ENCODE peak calls at places on chromosome 14, in four cellular contexts. P is AML-193, S is iPS DF 6.9, Q is WERI-Rb-1. W is an unnamed sample.

GRCh38 chr14:75096959-75097358 is 27.5 kb downstream of the ZC2HC1C start:
- DNase-seq in P (no peak), S (no peak), Q (no peak), W (no peak)

GRCh38 chr14:63727231-63727735 is 582 bp downstream of the SGPP1 start:
- DNase-seq in P (no peak), S (no peak), Q (peak; percentile 39), W (no peak)

GRCh38 chr14:97850886-97851285 is 1053.7 kb downstream of the VRK1 start:
- DNase-seq in P (no peak), S (no peak), Q (no peak), W (no peak)

GRCh38 chr14:48417715-48418500 is 742.5 kb upstream of the MDGA2 start:
- DNase-seq in P (no peak), S (no peak), Q (no peak), W (no peak)

GRCh38 chr14:77303417-77304156 is 17.1 kb downstream of the POMT2 start:
- DNase-seq in P (no peak), S (no peak), Q (no peak), W (no peak)

GRCh38 chr14:75981426-75981825 is 369 bp downstream of the TGFB3 start:
- DNase-seq in P (no peak), S (no peak), Q (no peak), W (no peak)

GRCh38 chr14:97077253-97077653 is 280.1 kb downstream of the VRK1 start:
- DNase-seq in P (peak; percentile 83), S (no peak), Q (no peak), W (no peak)

GRCh38 chr14:85273099-85273677 is 256.8 kb upstream of the FLRT2 start:
- DNase-seq in P (no peak), S (no peak), Q (no peak), W (no peak)

GRCh38 chr14:100017578-100017977 is 47.6 kb upstream of the EVL start:
- DNase-seq in P (no peak), S (no peak), Q (no peak), W (no peak)

GRCh38 chr14:95614335-95614734 is 71.9 kb upstream of the TCL1B start:
- DNase-seq in P (no peak), S (no peak), Q (peak; percentile 36), W (no peak)

GRCh38 chr14:100305446-100306255 is 593 bp downstream of the SLC25A29 start:
- DNase-seq in P (no peak), S (no peak), Q (peak; percentile 32), W (no peak)

GRCh38 chr14:31829256-31829923 is 247.7 kb upstream of the ARHGAP5 start:
- DNase-seq in P (no peak), S (no peak), Q (no peak), W (no peak)

GRCh38 chr14:77309122-77309521 is 11.6 kb downstream of the POMT2 start:
- DNase-seq in P (peak; percentile 58), S (no peak), Q (no peak), W (no peak)

GRCh38 chr14:53683229-53683628 is 273.4 kb downstream of the BMP4 start:
- DNase-seq in P (no peak), S (no peak), Q (no peak), W (no peak)

GRCh38 chr14:78700236-78700635 is 530.1 kb downstream of the NRXN3 start:
- DNase-seq in P (peak; percentile 1), S (no peak), Q (no peak), W (no peak)

GRCh38 chr14:58805605-58806358 is 168.0 kb downstream of the DACT1 start:
- DNase-seq in P (no peak), S (no peak), Q (no peak), W (no peak)

GRCh38 chr14:68312884-68313725 is 479.8 kb downstream of the ZFP36L1 start:
- DNase-seq in P (no peak), S (no peak), Q (no peak), W (no peak)

GRCh38 chr14:61543946-61544345 is 151.4 kb upstream of the HIF1A start:
- DNase-seq in P (no peak), S (no peak), Q (no peak), W (no peak)

GRCh38 chr14:90179357-90179756 is 77.0 kb upstream of the PSMC1 start:
- DNase-seq in P (no peak), S (no peak), Q (no peak), W (no peak)

GRCh38 chr14:63318835-63319234 is at the start of gene GPHB5:
- DNase-seq in P (no peak), S (no peak), Q (no peak), W (no peak)

GRCh38 chr14:58752782-58753181 is 115.0 kb downstream of the DACT1 start:
- DNase-seq in P (no peak), S (no peak), Q (no peak), W (no peak)

GRCh38 chr14:72476657-72477499 is 417.0 kb downstream of the DPF3 start:
- DNase-seq in P (peak; percentile 47), S (no peak), Q (no peak), W (no peak)

GRCh38 chr14:52917732-52918131 is 33.1 kb downstream of the FERMT2 start:
- DNase-seq in P (no peak), S (no peak), Q (no peak), W (no peak)

GRCh38 chr14:59347915-59348314 is 117.3 kb downstream of the GPR135 start:
- DNase-seq in P (no peak), S (no peak), Q (no peak), W (no peak)

GRCh38 chr14:39374846-39375245 is 57.4 kb downstream of the FBXO33 start:
- DNase-seq in P (no peak), S (no peak), Q (no peak), W (no peak)

GRCh38 chr14:68843471-68844209 is 50.8 kb upstream of the ZFP36L1 start:
- DNase-seq in P (peak; percentile 47), S (no peak), Q (peak; percentile 78), W (no peak)

GRCh38 chr14:54814076-54814475 is 88.5 kb downstream of the GCH1 start:
- DNase-seq in P (no peak), S (no peak), Q (peak; percentile 54), W (no peak)

GRCh38 chr14:51006781-51007211 is 62.5 kb upstream of the PYGL start:
- DNase-seq in P (peak; percentile 85), S (no peak), Q (peak; percentile 87), W (no peak)

GRCh38 chr14:89013098-89013504 is 188.7 kb downstream of the TTC8 start:
- DNase-seq in P (no peak), S (no peak), Q (peak; percentile 85), W (no peak)

GRCh38 chr14:101504096-101504948 is 57.0 kb upstream of the DIO3 start:
- DNase-seq in P (no peak), S (no peak), Q (peak; percentile 1), W (no peak)

GRCh38 chr14:75044760-75045159 is 6.5 kb downstream of the MLH3 start:
- DNase-seq in P (no peak), S (no peak), Q (no peak), W (no peak)

GRCh38 chr14:34387974-34388533 is 74.0 kb downstream of the SPTSSA start:
- DNase-seq in P (no peak), S (no peak), Q (no peak), W (no peak)

GRCh38 chr14:23708343-23708742 is 72.2 kb downstream of the DHRS2 start:
- DNase-seq in P (no peak), S (no peak), Q (no peak), W (no peak)

GRCh38 chr14:26765768-26766550 is 168.1 kb upstream of the NOVA1 start:
- DNase-seq in P (no peak), S (no peak), Q (no peak), W (no peak)

GRCh38 chr14:72605921-72606220 is 288.0 kb downstream of the DPF3 start:
- DNase-seq in P (no peak), S (no peak), Q (no peak), W (no peak)

GRCh38 chr14:33271216-33271615 is 332.5 kb downstream of the NPAS3 start:
- DNase-seq in P (no peak), S (no peak), Q (no peak), W (no peak)